ENCODE peak calls at places on chromosomes 13 and 19, in eight cellular contexts. F is PC-9; A is cardiac fibroblast; Q is HS-5; O is transverse colon; B is lung; Y is progenitor cell of endocrine pancreas; C is activated CD4-positive, CD25-positive, alpha-beta regulatory T cell. E is an unnamed sample.

GRCh38 chr19:50357178-50358100 is 8.0 kb downstream of the NAPSA start:
- DNase-seq in F (peak), A (peak), Q (no peak), O (peak), B (peak), Y (peak), C (peak), E (peak)

GRCh38 chr13:99827011-99827410 is 144.6 kb downstream of the ZIC5 start:
- DNase-seq in F (no peak), A (no peak), Q (no peak), O (no peak), B (no peak), Y (no peak), C (no peak), E (no peak)

GRCh38 chr19:28929026-28929425 is 283.9 kb downstream of the UQCRFS1 start:
- DNase-seq in F (no peak), A (no peak), Q (no peak), O (no peak), B (no peak), Y (no peak), C (no peak), E (no peak)

GRCh38 chr19:1081301-1082164 is 13.6 kb downstream of the POLR2E start:
- DNase-seq in F (no peak), A (no peak), Q (no peak), O (no peak), B (no peak), Y (no peak), C (no peak), E (no peak)

GRCh38 chr13:70183041-70183440 is 74.8 kb upstream of the KLHL1 start:
- DNase-seq in F (no peak), A (peak), Q (peak), O (no peak), B (no peak), Y (no peak), C (no peak), E (no peak)

GRCh38 chr19:6221878-6222746 is 57.7 kb downstream of the MLLT1 start:
- DNase-seq in F (no peak), A (no peak), Q (no peak), O (no peak), B (no peak), Y (no peak), C (no peak), E (no peak)

GRCh38 chr13:46595136-46595917 is 42.4 kb downstream of the LRCH1 start:
- DNase-seq in F (peak), A (peak), Q (no peak), O (no peak), B (no peak), Y (no peak), C (no peak), E (no peak)

GRCh38 chr19:44718441-44719261 is 19.7 kb downstream of the CEACAM16 start:
- DNase-seq in F (peak), A (peak), Q (no peak), O (peak), B (peak), Y (no peak), C (no peak), E (peak)

GRCh38 chr13:87953381-87953780 is 282.2 kb downstream of the SLITRK5 start:
- DNase-seq in F (no peak), A (no peak), Q (no peak), O (no peak), B (no peak), Y (no peak), C (no peak), E (no peak)

GRCh38 chr19:48573163-48573505 is 21.2 kb downstream of the SULT2B1 start:
- DNase-seq in F (no peak), A (no peak), Q (no peak), O (no peak), B (no peak), Y (no peak), C (no peak), E (no peak)

GRCh38 chr19:30269638-30270037 is 102.5 kb upstream of the ZNF536 start:
- DNase-seq in F (no peak), A (no peak), Q (no peak), O (no peak), B (no peak), Y (no peak), C (no peak), E (no peak)

GRCh38 chr19:1767464-1767933 is 14.2 kb downstream of the ONECUT3 start:
- DNase-seq in F (no peak), A (peak), Q (no peak), O (peak), B (peak), Y (peak), C (peak), E (no peak)

GRCh38 chr19:32674153-32674958 is 624 bp downstream of the ANKRD27 start:
- DNase-seq in F (no peak), A (no peak), Q (no peak), O (no peak), B (no peak), Y (peak), C (no peak), E (no peak)

GRCh38 chr13:72527333-72527732 is 200.1 kb downstream of the MZT1 start:
- DNase-seq in F (no peak), A (no peak), Q (no peak), O (no peak), B (no peak), Y (no peak), C (no peak), E (no peak)

GRCh38 chr19:44819246-44819832 is 10.4 kb downstream of the BCAM start:
- DNase-seq in F (no peak), A (no peak), Q (no peak), O (no peak), B (no peak), Y (no peak), C (no peak), E (no peak)

GRCh38 chr13:50693755-50694154 is 149.7 kb downstream of the DLEU7 start:
- DNase-seq in F (no peak), A (peak), Q (no peak), O (no peak), B (peak), Y (no peak), C (no peak), E (no peak)

GRCh38 chr13:79246575-79246949 is 159.5 kb downstream of the RBM26 start:
- DNase-seq in F (no peak), A (peak), Q (no peak), O (no peak), B (no peak), Y (no peak), C (no peak), E (no peak)

GRCh38 chr19:10430505-10431253 is 10.3 kb downstream of the PDE4A start:
- DNase-seq in F (peak), A (peak), Q (no peak), O (peak), B (peak), Y (no peak), C (no peak), E (no peak)

GRCh38 chr19:1223018-1223855 is 14.6 kb downstream of the CBARP start:
- DNase-seq in F (no peak), A (peak), Q (no peak), O (no peak), B (no peak), Y (no peak), C (no peak), E (peak)

GRCh38 chr13:41053384-41053826 is 7.9 kb upstream of the WBP4 start:
- DNase-seq in F (peak), A (peak), Q (no peak), O (no peak), B (no peak), Y (no peak), C (no peak), E (no peak)

GRCh38 chr19:49631279-49631588 is 8.7 kb downstream of the RRAS start:
- DNase-seq in F (no peak), A (peak), Q (no peak), O (no peak), B (no peak), Y (no peak), C (no peak), E (no peak)

GRCh38 chr13:77509221-77509620 is 26.3 kb upstream of the SCEL start:
- DNase-seq in F (peak), A (peak), Q (peak), O (no peak), B (no peak), Y (no peak), C (no peak), E (no peak)

GRCh38 chr13:20713751-20714150 is 10.3 kb downstream of the IL17D start:
- DNase-seq in F (no peak), A (peak), Q (no peak), O (no peak), B (no peak), Y (no peak), C (no peak), E (no peak)

GRCh38 chr13:59513686-59514085 is 650.0 kb downstream of the DIAPH3 start:
- DNase-seq in F (no peak), A (no peak), Q (no peak), O (no peak), B (no peak), Y (no peak), C (no peak), E (no peak)

GRCh38 chr13:23381877-23382276 is 51.6 kb downstream of the SACS start:
- DNase-seq in F (no peak), A (peak), Q (no peak), O (no peak), B (no peak), Y (no peak), C (no peak), E (no peak)

GRCh38 chr19:19345970-19346369 is 25.3 kb downstream of the MAU2 start:
- DNase-seq in F (no peak), A (no peak), Q (no peak), O (no peak), B (no peak), Y (no peak), C (no peak), E (no peak)

GRCh38 chr13:113729329-113730019 is 29.6 kb upstream of the TMEM255B start:
- DNase-seq in F (no peak), A (no peak), Q (no peak), O (no peak), B (no peak), Y (no peak), C (no peak), E (no peak)

GRCh38 chr13:99051768-99052455 is 74.0 kb upstream of the DOCK9 start:
- DNase-seq in F (no peak), A (no peak), Q (no peak), O (no peak), B (no peak), Y (no peak), C (no peak), E (no peak)

GRCh38 chr13:95536629-95537241 is 15.8 kb upstream of the CLDN10 start:
- DNase-seq in F (peak), A (peak), Q (no peak), O (no peak), B (no peak), Y (no peak), C (no peak), E (no peak)

GRCh38 chr19:39408392-39409206 is 2.0 kb downstream of the ZFP36 start:
- DNase-seq in F (peak), A (peak), Q (no peak), O (peak), B (no peak), Y (no peak), C (no peak), E (peak)

GRCh38 chr13:50198508-50198907 is 183.3 kb downstream of the KCNRG start:
- DNase-seq in F (no peak), A (peak), Q (no peak), O (no peak), B (no peak), Y (no peak), C (no peak), E (no peak)

GRCh38 chr13:30752201-30752797 is 17.0 kb downstream of the ALOX5AP start:
- DNase-seq in F (no peak), A (peak), Q (no peak), O (no peak), B (no peak), Y (no peak), C (no peak), E (no peak)